ENCODE peak calls at places on chromosomes 13 and 19, in seven cellular contexts. Q is Peyer's patch, O is psoas muscle, F is GM23338, P is left ventricle myocardium inferior, Z is A549, G is aorta. K is an unnamed sample.

GRCh38 chr19:18415177-18415867 is 3.9 kb upstream of the SSBP4 start:
- DNase-seq in Q (peak), O (peak), G (peak), Z (no peak), F (no peak), P (peak), K (peak)

GRCh38 chr19:17246681-17247425 is 1.1 kb upstream of the NR2F6 start:
- DNase-seq in G (no peak), Z (peak), Q (peak), F (peak), O (peak), P (peak), K (no peak)

GRCh38 chr19:41325947-41326706 is 16.2 kb downstream of the CCDC97 start:
- DNase-seq in Q (peak), G (no peak), Z (no peak), P (no peak), F (no peak), O (no peak), K (no peak)

GRCh38 chr19:55369651-55370304 is 485 bp downstream of the IL11 start:
- DNase-seq in F (peak), G (no peak), Q (no peak), O (no peak), P (no peak), Z (peak), K (no peak)

GRCh38 chr13:75365724-75366173 is 116.2 kb downstream of the TBC1D4 start:
- DNase-seq in G (no peak), O (no peak), P (no peak), F (peak), Z (peak), Q (no peak), K (no peak)

GRCh38 chr13:64277097-64277496 is 2861.4 kb upstream of the PCDH20 start:
- DNase-seq in Q (no peak), P (no peak), F (no peak), O (no peak), G (no peak), Z (no peak), K (no peak)

GRCh38 chr13:36750461-36750860 is 68.6 kb upstream of the RFXAP start:
- DNase-seq in O (no peak), F (no peak), G (no peak), Q (no peak), P (no peak), Z (no peak), K (no peak)

GRCh38 chr19:8361921-8362793 is 1.8 kb upstream of the ANGPTL4 start:
- DNase-seq in G (peak), O (peak), P (peak), F (no peak), Z (peak), Q (peak), K (peak)

GRCh38 chr13:76522083-76522755 is 364.0 kb downstream of the KCTD12 start:
- DNase-seq in O (no peak), Q (no peak), Z (no peak), P (no peak), F (peak), G (peak), K (no peak)

GRCh38 chr13:107301724-107302374 is 733.9 kb upstream of the ARGLU1 start:
- DNase-seq in F (peak), G (no peak), Q (no peak), P (no peak), O (no peak), Z (no peak), K (no peak)

GRCh38 chr13:79802389-79803140 is 321.6 kb downstream of the NDFIP2 start:
- DNase-seq in Z (no peak), O (no peak), G (no peak), Q (no peak), P (no peak), F (no peak), K (no peak)

GRCh38 chr13:21338651-21339278 is 120.3 kb downstream of the ZDHHC20 start:
- DNase-seq in Z (no peak), F (peak), Q (no peak), P (no peak), O (no peak), G (no peak), K (no peak)

GRCh38 chr13:73772449-73773186 is 361.6 kb downstream of the KLF12 start:
- DNase-seq in P (no peak), Z (no peak), G (no peak), F (no peak), Q (no peak), O (no peak), K (no peak)

GRCh38 chr19:49758292-49758691 is 4.8 kb downstream of the TSKS start:
- DNase-seq in Q (no peak), P (no peak), Z (no peak), O (no peak), F (no peak), G (no peak), K (no peak)

GRCh38 chr19:54481326-54481930 is 8.3 kb upstream of the CDC42EP5 start:
- DNase-seq in Q (peak), Z (peak), F (peak), O (no peak), G (peak), P (no peak), K (no peak)

GRCh38 chr19:33254245-33254824 is 28.7 kb upstream of the SLC7A10 start:
- DNase-seq in Z (no peak), P (no peak), G (no peak), F (no peak), O (no peak), Q (no peak), K (no peak)

GRCh38 chr19:33373701-33374405 is at the start of gene CEBPG:
- DNase-seq in P (peak), O (peak), F (peak), G (peak), Q (peak), Z (no peak), K (peak)

GRCh38 chr19:33395561-33396550 is 22.3 kb downstream of the CEBPG start:
- DNase-seq in P (peak), O (peak), F (no peak), G (peak), Z (no peak), Q (no peak), K (no peak)

GRCh38 chr13:31815361-31816144 is 76.2 kb downstream of the RXFP2 start:
- DNase-seq in O (no peak), Z (no peak), Q (no peak), F (no peak), G (no peak), P (no peak), K (no peak)

GRCh38 chr13:22110368-22110767 is 439.5 kb downstream of the FGF9 start:
- DNase-seq in G (peak), Z (no peak), P (no peak), O (no peak), Q (no peak), F (no peak), K (peak)

GRCh38 chr13:97716746-97717145 is 236.7 kb upstream of the IPO5 start:
- DNase-seq in F (no peak), Z (no peak), P (no peak), O (no peak), Q (no peak), G (no peak), K (no peak)

GRCh38 chr19:6181119-6181518 is 45.7 kb downstream of the ACSBG2 start:
- DNase-seq in Z (no peak), G (no peak), F (no peak), Q (no peak), P (no peak), O (no peak), K (no peak)

GRCh38 chr19:5434970-5435641 is 20.1 kb upstream of the ZNRF4 start:
- DNase-seq in F (no peak), G (no peak), Z (peak), P (no peak), O (no peak), Q (no peak), K (no peak)

GRCh38 chr19:55442372-55443044 is 592 bp downstream of the SHISA7 start:
- DNase-seq in P (no peak), Q (no peak), O (no peak), Z (no peak), F (peak), G (no peak), K (no peak)

GRCh38 chr19:8965887-8966286 is 44.3 kb downstream of the MUC16 start:
- DNase-seq in O (no peak), G (no peak), Q (no peak), Z (no peak), P (no peak), F (no peak), K (no peak)

GRCh38 chr13:85236431-85236830 is 562.8 kb downstream of the SLITRK6 start:
- DNase-seq in G (no peak), Q (no peak), F (no peak), O (no peak), Z (peak), P (no peak), K (no peak)

GRCh38 chr13:80556291-80556690 is 215.4 kb upstream of the SPRY2 start:
- DNase-seq in Q (no peak), F (no peak), P (no peak), Z (no peak), G (no peak), O (no peak), K (no peak)

GRCh38 chr13:76148926-76149325 is 512.8 kb downstream of the LMO7 start:
- DNase-seq in Q (no peak), Z (no peak), O (no peak), P (no peak), F (no peak), G (no peak), K (no peak)

GRCh38 chr13:74250738-74251190 is 116.6 kb upstream of the KLF12 start:
- DNase-seq in Q (no peak), F (no peak), Z (no peak), O (no peak), P (no peak), G (no peak), K (no peak)

GRCh38 chr19:24069907-24070657 is 16.9 kb upstream of the ZNF254 start:
- DNase-seq in Q (no peak), F (no peak), P (no peak), Z (no peak), O (no peak), G (no peak), K (no peak)

GRCh38 chr19:52336976-52337375 is 933 bp downstream of the ZNF610 start:
- DNase-seq in F (peak), G (no peak), P (no peak), O (no peak), Z (no peak), Q (no peak), K (no peak)

GRCh38 chr13:33326246-33326645 is 40.7 kb upstream of the STARD13 start:
- DNase-seq in P (no peak), Z (no peak), G (no peak), Q (no peak), O (no peak), F (no peak), K (no peak)

GRCh38 chr19:13718733-13719132 is 45.6 kb upstream of the MRI1 start:
- DNase-seq in O (no peak), Q (peak), Z (peak), G (no peak), P (peak), F (peak), K (no peak)

GRCh38 chr19:8116437-8117293 is 32.7 kb downstream of the FBN3 start:
- DNase-seq in F (no peak), P (no peak), Q (no peak), G (peak), O (no peak), Z (no peak), K (no peak)

GRCh38 chr19:45632468-45633196 is 6.6 kb downstream of the EML2 start:
- DNase-seq in O (peak), F (peak), P (peak), G (peak), Z (peak), Q (peak), K (peak)

GRCh38 chr13:44191504-44192171 is 182.0 kb upstream of the SERP2 start:
- DNase-seq in P (no peak), G (no peak), O (no peak), Q (peak), F (peak), Z (peak), K (no peak)

GRCh38 chr13:101869553-101869952 is 417.1 kb downstream of the ITGBL1 start:
- DNase-seq in Q (no peak), P (no peak), O (no peak), Z (no peak), G (no peak), F (no peak), K (no peak)

GRCh38 chr13:52784591-52785340 is 45.1 kb upstream of the CNMD start:
- DNase-seq in Z (no peak), G (no peak), F (no peak), P (no peak), Q (no peak), O (no peak), K (no peak)

GRCh38 chr19:17829855-17830566 is 8.7 kb upstream of the INSL3 start:
- DNase-seq in O (no peak), G (no peak), Q (no peak), Z (peak), F (peak), P (no peak), K (no peak)

GRCh38 chr13:79880820-79881219 is 399.9 kb downstream of the NDFIP2 start:
- DNase-seq in O (no peak), G (no peak), F (no peak), Q (no peak), P (no peak), Z (no peak), K (no peak)

DNA sequence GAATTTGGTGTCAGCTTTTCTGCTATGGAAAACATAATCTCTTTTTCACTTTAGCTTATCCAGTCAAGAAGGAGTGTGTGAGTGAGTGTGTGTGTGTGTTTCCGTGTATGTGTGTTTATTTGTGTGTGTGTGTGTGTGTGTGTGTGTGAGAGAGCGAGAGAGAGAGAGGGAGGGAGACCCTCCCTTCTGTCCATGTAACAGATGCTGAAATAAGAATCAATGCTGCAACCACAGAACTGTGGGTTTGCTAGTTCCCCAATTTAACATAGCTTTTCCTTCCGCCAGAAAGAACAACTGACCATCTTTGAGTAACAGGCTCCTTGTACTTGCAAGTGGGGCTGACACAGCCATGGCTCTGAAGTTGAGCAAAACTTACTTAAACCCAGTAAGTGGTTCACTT is 5.2 kb downstream of the LCP1 start:
- DNase-seq in Q (peak), P (no peak), Z (no peak), O (no peak), G (no peak), F (no peak), K (no peak)
- H3K4me3 ChIP-seq in Q (peak), P (no peak), Z (no peak), O (no peak), G (no peak), F (no peak), K (peak)

DNA sequence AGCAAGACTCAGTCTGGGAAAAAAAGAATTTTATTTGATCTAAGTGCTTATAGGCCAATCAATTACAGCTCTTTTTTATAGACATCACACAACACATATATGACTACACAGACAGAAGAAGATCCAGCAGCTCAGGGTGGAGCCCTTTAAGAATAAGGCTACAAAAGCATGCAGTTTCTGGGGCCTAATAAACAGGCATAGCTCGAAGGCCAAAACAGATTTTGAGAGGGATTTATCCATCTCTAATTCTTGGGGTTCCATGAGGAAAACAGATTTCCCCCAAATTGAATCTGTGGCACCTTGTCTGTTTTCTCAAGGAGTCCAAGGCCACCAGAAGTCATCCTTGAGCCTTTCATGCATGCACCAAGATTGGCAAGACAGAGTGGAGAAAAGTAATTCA is 3.9 kb upstream of the ZNF550 start:
- DNase-seq in G (no peak), Q (no peak), P (no peak), F (no peak), O (no peak), Z (no peak), K (no peak)
- H3K27ac ChIP-seq in G (no peak), Q (no peak), P (no peak), F (no peak), O (no peak), Z (no peak), K (no peak)

GRCh38 chr19:2803486-2804155 is 16.0 kb upstream of the ZNF554 start:
- DNase-seq in O (no peak), P (no peak), G (no peak), Q (no peak), F (no peak), Z (no peak), K (no peak)
- H3K4me3 ChIP-seq in O (no peak), P (no peak), G (no peak), Q (no peak), F (no peak), Z (no peak), K (no peak)

GRCh38 chr13:49733181-49733951 is 42.1 kb upstream of the EBPL start:
- DNase-seq in Z (no peak), F (no peak), O (no peak), Q (no peak), P (no peak), G (no peak), K (no peak)
- H3K27ac ChIP-seq in Z (no peak), F (peak), O (peak), Q (no peak), P (no peak), G (no peak), K (no peak)

GRCh38 chr13:29423050-29423449 is 172.4 kb downstream of the SLC7A1 start:
- DNase-seq in G (no peak), Q (no peak), F (peak), Z (no peak), O (no peak), P (no peak), K (no peak)

GRCh38 chr13:29429496-29429895 is 166.0 kb downstream of the SLC7A1 start:
- DNase-seq in P (no peak), O (no peak), Q (no peak), G (no peak), Z (no peak), F (no peak), K (no peak)

GRCh38 chr13:29428310-29428991 is 167.0 kb downstream of the SLC7A1 start:
- DNase-seq in P (peak), Q (no peak), O (peak), Z (no peak), G (peak), F (peak), K (no peak)

GRCh38 chr13:29428992-29429315 is 166.5 kb downstream of the SLC7A1 start:
- DNase-seq in Z (no peak), O (no peak), Q (no peak), G (no peak), P (no peak), F (no peak), K (no peak)

GRCh38 chr13:29427937-29428309 is 167.6 kb downstream of the SLC7A1 start:
- DNase-seq in O (no peak), Q (no peak), Z (no peak), P (no peak), F (no peak), G (no peak), K (no peak)
- H3K4me3 ChIP-seq in O (peak), Q (peak), Z (peak), P (peak), F (peak), G (peak), K (peak)